ENCODE peak calls at places on chromosomes 11 and 22, in nine cellular contexts. A is epithelial cell of esophagus, T is uterus, J is lung, S is progenitor cell of endocrine pancreas, Q is lower leg skin, V is esophagus muscularis mucosa, O is endothelial cell, K is coronary artery. R is an unnamed sample.

GRCh38 chr11:111573821-111574249 is 28.4 kb upstream of the SIK2 start:
- DNase-seq in S (no peak), J (no peak), Q (no peak), K (no peak), O (no peak), A (no peak), T (no peak), V (no peak), R (no peak)

GRCh38 chr11:75261902-75262361 is 21.4 kb downstream of the TPBGL start:
- DNase-seq in A (no peak), S (no peak), O (no peak), K (peak; percentile 71), T (no peak), Q (peak; percentile 76), J (no peak), V (no peak), R (no peak)

GRCh38 chr11:68663482-68664010 is 20.8 kb upstream of the GAL start:
- DNase-seq in T (no peak), A (no peak), J (no peak), Q (no peak), S (no peak), K (no peak), O (no peak), V (no peak), R (no peak)

GRCh38 chr22:43895986-43896645 is 4.3 kb upstream of the PNPLA5 start:
- DNase-seq in A (no peak), T (no peak), K (no peak), V (no peak), J (no peak), O (no peak), Q (no peak), S (no peak), R (no peak)

GRCh38 chr11:117356126-117356761 is 28.6 kb downstream of the CEP164 start:
- DNase-seq in T (no peak), A (no peak), Q (no peak), V (no peak), J (no peak), S (no peak), O (no peak), K (no peak), R (no peak)

GRCh38 chr11:45921561-45922424 is 663 bp upstream of the LARGE2 start:
- DNase-seq in S (peak; percentile 93), V (no peak), Q (no peak), K (peak; percentile 70), A (no peak), T (peak; percentile 19), J (peak; percentile 83), O (no peak), R (peak; percentile 40)

GRCh38 chr11:123454060-123454651 is 24.1 kb downstream of the GRAMD1B start:
- DNase-seq in T (no peak), S (no peak), Q (no peak), J (no peak), K (no peak), O (peak; percentile 9), V (no peak), A (peak; percentile 80), R (no peak)

GRCh38 chr11:11841121-11841604 is 609 bp upstream of the USP47 start:
- DNase-seq in S (peak; percentile 16), K (peak; percentile 83), Q (no peak), O (no peak), J (peak; percentile 33), V (no peak), A (no peak), T (peak; percentile 49), R (no peak)

GRCh38 chr11:68694404-68695297 is 10.3 kb downstream of the GAL start:
- DNase-seq in S (no peak), Q (no peak), T (no peak), J (no peak), K (no peak), V (no peak), A (no peak), O (no peak), R (no peak)

GRCh38 chr11:57458060-57458409 is 2.3 kb upstream of the RTN4RL2 start:
- DNase-seq in Q (no peak), J (no peak), O (no peak), K (no peak), T (no peak), A (no peak), V (no peak), S (no peak), R (no peak)

GRCh38 chr22:46613606-46613997 is 6.6 kb upstream of the GRAMD4 start:
- DNase-seq in K (no peak), S (no peak), V (no peak), T (no peak), J (no peak), A (no peak), O (no peak), Q (no peak), R (no peak)

GRCh38 chr11:94708642-94709041 is 59.5 kb upstream of the AMOTL1 start:
- DNase-seq in K (no peak), S (no peak), T (no peak), J (no peak), V (no peak), A (peak; percentile 15), Q (no peak), O (no peak), R (no peak)

GRCh38 chr22:42646569-42647525 is 2.3 kb downstream of the CYB5R3 start:
- DNase-seq in A (no peak), O (no peak), T (peak; percentile 55), S (no peak), Q (peak; percentile 92), K (no peak), J (no peak), V (no peak), R (no peak)

GRCh38 chr11:66066751-66067150 is 3.3 kb upstream of the PACS1 start:
- DNase-seq in J (no peak), Q (no peak), S (no peak), A (no peak), T (no peak), V (no peak), O (no peak), K (no peak), R (no peak)

GRCh38 chr11:118705111-118705741 is 25.8 kb upstream of the TREH start:
- DNase-seq in V (no peak), J (no peak), Q (peak; percentile 83), S (no peak), T (no peak), A (no peak), K (peak; percentile 68), O (no peak), R (no peak)

GRCh38 chr11:83818349-83818748 is 532.2 kb upstream of the CCDC90B start:
- DNase-seq in V (no peak), S (no peak), J (no peak), K (no peak), A (peak; percentile 45), O (no peak), Q (no peak), T (no peak), R (no peak)

GRCh38 chr11:112273066-112273465 is 12.4 kb upstream of the PLET1 start:
- DNase-seq in J (no peak), A (no peak), S (no peak), Q (no peak), K (no peak), O (no peak), T (no peak), V (no peak), R (no peak)

GRCh38 chr11:134951305-134951700 is 539.3 kb upstream of the B3GAT1 start:
- DNase-seq in V (peak; percentile 78), A (peak; percentile 44), Q (peak; percentile 63), J (no peak), S (no peak), O (no peak), K (no peak), T (no peak), R (no peak)

GRCh38 chr22:41776381-41776780 is 24.1 kb upstream of the CCDC134 start:
- DNase-seq in A (no peak), V (no peak), S (no peak), T (no peak), K (no peak), J (no peak), O (no peak), Q (no peak), R (no peak)

GRCh38 chr11:71572811-71573210 is 7.4 kb downstream of the KRTAP5-10 start:
- DNase-seq in K (no peak), T (no peak), A (no peak), S (no peak), V (no peak), J (no peak), O (no peak), Q (no peak), R (no peak)

GRCh38 chr22:32700186-32700882 is 101.2 kb upstream of the TIMP3 start:
- DNase-seq in S (no peak), K (peak; percentile 43), J (no peak), Q (no peak), V (no peak), O (no peak), T (peak; percentile 23), A (peak; percentile 36), R (no peak)

GRCh38 chr11:15723966-15724365 is 609.2 kb downstream of the INSC start:
- DNase-seq in K (no peak), Q (no peak), J (no peak), S (no peak), O (no peak), T (no peak), V (no peak), A (no peak), R (no peak)
- TF ChIP-seq CTCF in K (no peak), Q (no peak), J (no peak), S (no peak), O (no peak), T (no peak), V (no peak), A (no peak), R (no peak)

GRCh38 chr11:107606122-107606521 is 15.2 kb downstream of the ELMOD1 start:
- DNase-seq in Q (no peak), S (no peak), J (no peak), T (no peak), A (peak; percentile 9), K (no peak), V (no peak), O (no peak), R (no peak)
- TF ChIP-seq CTCF in Q (no peak), S (no peak), J (no peak), T (no peak), A (no peak), K (no peak), V (no peak), O (no peak), R (peak; percentile 12)

DNA sequence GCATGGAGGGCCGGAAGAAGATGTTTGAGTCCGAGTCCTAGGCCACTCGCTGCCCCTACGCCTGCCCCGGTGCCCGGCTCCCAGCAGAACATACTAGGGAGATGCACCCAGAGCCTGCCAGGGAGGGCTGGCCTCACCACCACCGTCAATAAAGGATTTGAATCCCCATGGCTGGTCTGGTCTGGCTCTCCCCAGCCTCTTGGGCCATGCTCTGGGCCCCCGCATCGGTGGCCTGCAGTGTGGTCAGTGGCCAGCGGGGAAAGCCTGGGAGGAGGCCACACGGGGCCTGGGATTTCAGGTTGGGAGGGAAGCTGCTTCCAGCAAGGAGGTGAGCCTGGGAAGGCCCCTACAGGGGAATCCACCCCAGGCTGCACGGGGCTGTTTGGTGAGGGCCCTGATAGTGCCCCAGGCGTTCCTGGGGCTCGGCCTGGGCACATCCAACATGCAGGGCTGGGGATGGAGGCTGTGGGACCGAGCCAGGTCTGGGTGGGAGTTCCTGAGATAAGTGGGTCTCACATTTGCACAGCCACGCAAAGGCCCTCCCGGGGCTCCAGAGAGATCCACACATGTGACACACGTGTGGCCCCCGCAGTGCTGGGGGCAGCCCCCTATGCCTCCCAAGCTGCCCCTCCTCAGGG is 2.8 kb downstream of the TNNI2 start:
- DNase-seq in T (no peak), S (no peak), V (no peak), J (no peak), Q (no peak), K (no peak), A (no peak), O (no peak), R (no peak)
- TF ChIP-seq CTCF in T (no peak), S (no peak), V (no peak), J (no peak), Q (no peak), K (no peak), A (no peak), O (no peak), R (no peak)

GRCh38 chr22:27388090-27388600 is 413.4 kb downstream of the MN1 start:
- DNase-seq in S (no peak), T (no peak), Q (peak; percentile 53), V (no peak), K (peak; percentile 31), A (no peak), O (no peak), J (no peak), R (no peak)
- TF ChIP-seq CTCF in S (no peak), T (no peak), Q (no peak), V (no peak), K (no peak), A (no peak), O (no peak), J (no peak), R (no peak)